ENCODE peak calls at places on chromosome 19, in five cellular contexts. L is colonic mucosa, P is GM23338, G is glutamatergic neuron, H is AG04449. E is an unnamed sample.

GRCh38 chr19:17235618-17236413 is 9.8 kb downstream of the OCEL1 start:
- DNase-seq in L (peak; percentile 68), P (peak; percentile 78), G (peak; percentile 71), H (no peak), E (peak; percentile 80)

GRCh38 chr19:7394728-7395359 is 46.1 kb downstream of the ARHGEF18 start:
- DNase-seq in L (peak; percentile 93), P (peak; percentile 92), G (peak; percentile 94), H (peak; percentile 21), E (peak; percentile 88)

GRCh38 chr19:58128041-58128685 is 22.4 kb downstream of the ZNF329 start:
- DNase-seq in L (no peak), P (peak; percentile 42), G (no peak), H (no peak), E (no peak)

GRCh38 chr19:7349961-7350711 is 1.4 kb downstream of the ARHGEF18 start:
- DNase-seq in L (no peak), P (no peak), G (no peak), H (no peak), E (peak; percentile 64)

GRCh38 chr19:46090444-46090843 is 34.0 kb downstream of the IGFL3 start:
- DNase-seq in L (no peak), P (no peak), G (no peak), H (no peak), E (no peak)

GRCh38 chr19:14471436-14472187 is 3.5 kb downstream of the PTGER1 start:
- DNase-seq in L (no peak), P (no peak), G (no peak), H (no peak), E (no peak)

GRCh38 chr19:50777830-50778303 is 7.6 kb downstream of the GPR32 start:
- DNase-seq in L (no peak), P (peak; percentile 90), G (peak; percentile 64), H (no peak), E (no peak)

GRCh38 chr19:13262450-13262849 is 112.2 kb downstream of the IER2 start:
- DNase-seq in L (no peak), P (peak; percentile 59), G (no peak), H (no peak), E (no peak)

GRCh38 chr19:16001481-16002312 is 52.9 kb downstream of the OR10H4 start:
- DNase-seq in L (no peak), P (no peak), G (no peak), H (peak; percentile 50), E (peak; percentile 69)

GRCh38 chr19:39655613-39656012 is at the start of gene LGALS16:
- DNase-seq in L (no peak), P (no peak), G (no peak), H (no peak), E (no peak)
- TF ChIP-seq CTCF in L (no peak), P (no peak), G (no peak), H (no peak), E (no peak)

GRCh38 chr19:37370880-37371661 is at the start of gene ZNF527:
- DNase-seq in L (peak; percentile 98), P (peak; percentile 98), G (peak; percentile 99), H (peak; percentile 73), E (peak; percentile 98)
- TF ChIP-seq CTCF in L (no peak), P (no peak), G (no peak), H (no peak), E (no peak)

DNA sequence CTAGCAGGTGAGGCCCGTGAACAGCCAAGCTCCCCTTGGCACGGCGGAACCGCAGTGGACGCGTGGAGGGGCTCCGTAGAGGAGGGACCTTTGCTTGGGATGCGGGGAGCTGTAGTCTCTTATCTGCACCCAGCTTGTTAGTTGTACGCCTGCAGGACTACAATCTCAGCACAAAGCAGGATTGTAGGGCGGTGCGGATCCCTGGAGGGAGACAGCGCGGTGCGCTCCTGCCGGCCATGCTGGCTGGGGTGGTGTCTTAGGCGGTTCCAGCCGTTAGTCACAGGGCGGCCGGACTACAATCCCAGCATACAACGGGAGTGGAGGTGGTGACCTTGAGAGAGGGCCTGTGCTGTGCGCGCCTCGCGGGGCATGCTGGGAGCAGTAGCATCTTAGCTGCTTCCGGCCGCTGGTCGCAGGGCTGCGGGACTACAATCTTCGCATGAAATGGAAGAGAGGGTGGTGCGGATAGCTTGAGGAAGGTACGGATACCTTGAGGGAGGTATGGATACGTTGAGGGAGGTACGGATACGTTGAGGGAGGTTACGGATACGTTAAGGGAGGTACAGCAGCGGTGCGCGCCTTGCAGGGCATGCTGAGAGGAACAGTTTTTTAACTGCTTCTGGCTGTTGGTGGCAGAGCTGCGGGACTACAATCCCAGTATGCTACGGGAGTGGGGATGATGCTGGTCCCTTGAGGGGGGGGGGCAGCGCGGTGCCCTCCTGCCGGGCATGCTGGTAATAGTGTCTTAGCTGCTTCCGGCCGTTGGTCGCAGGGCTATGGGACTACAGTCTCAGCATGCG is 1419.1 kb downstream of the UQCRFS1 start:
- DNase-seq in L (peak; percentile 96), P (peak; percentile 97), G (peak; percentile 93), H (peak; percentile 58), E (peak; percentile 96)
- TF ChIP-seq CTCF in L (no peak), P (no peak), G (no peak), H (no peak), E (no peak)

DNA sequence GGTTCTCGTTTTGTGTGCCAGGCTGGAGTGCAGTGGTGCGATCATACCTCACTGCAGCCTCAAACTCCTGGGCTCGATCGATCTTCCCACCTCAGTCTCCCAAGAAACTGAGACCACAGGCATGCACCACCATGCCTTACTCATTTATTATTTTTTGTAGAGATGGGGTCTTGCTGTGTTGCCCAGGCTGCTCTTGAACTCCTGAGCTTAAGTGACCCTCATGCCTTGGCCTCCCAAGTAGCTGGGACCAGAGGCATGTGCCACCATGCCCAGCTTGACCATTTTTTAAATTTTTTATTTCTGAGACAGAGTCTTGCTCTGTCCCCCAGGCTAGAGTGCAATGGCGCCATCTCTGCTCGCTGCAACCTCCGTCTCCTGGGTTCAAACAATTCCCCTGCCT is 10.2 kb upstream of the GNA11 start:
- DNase-seq in L (no peak), P (no peak), G (no peak), H (no peak), E (no peak)
- TF ChIP-seq CTCF in L (no peak), P (no peak), G (no peak), H (no peak), E (no peak)

GRCh38 chr19:18776288-18776594 is 14.9 kb downstream of the COMP start:
- DNase-seq in L (no peak), P (no peak), G (no peak), H (no peak), E (no peak)
- TF ChIP-seq CTCF in L (no peak), P (peak; percentile 52), G (no peak), H (peak; percentile 66), E (no peak)

GRCh38 chr19:35977446-35978222 is 17.4 kb upstream of the SDHAF1 start:
- DNase-seq in L (no peak), P (peak; percentile 95), G (peak; percentile 64), H (no peak), E (peak; percentile 71)
- TF ChIP-seq CTCF in L (no peak), P (peak; percentile 88), G (peak; percentile 50), H (no peak), E (peak; percentile 60)

GRCh38 chr19:42555801-42556200 is 27.5 kb upstream of the CEACAM1 start:
- DNase-seq in L (no peak), P (no peak), G (no peak), H (no peak), E (no peak)
- TF ChIP-seq CTCF in L (no peak), P (no peak), G (no peak), H (no peak), E (no peak)

DNA sequence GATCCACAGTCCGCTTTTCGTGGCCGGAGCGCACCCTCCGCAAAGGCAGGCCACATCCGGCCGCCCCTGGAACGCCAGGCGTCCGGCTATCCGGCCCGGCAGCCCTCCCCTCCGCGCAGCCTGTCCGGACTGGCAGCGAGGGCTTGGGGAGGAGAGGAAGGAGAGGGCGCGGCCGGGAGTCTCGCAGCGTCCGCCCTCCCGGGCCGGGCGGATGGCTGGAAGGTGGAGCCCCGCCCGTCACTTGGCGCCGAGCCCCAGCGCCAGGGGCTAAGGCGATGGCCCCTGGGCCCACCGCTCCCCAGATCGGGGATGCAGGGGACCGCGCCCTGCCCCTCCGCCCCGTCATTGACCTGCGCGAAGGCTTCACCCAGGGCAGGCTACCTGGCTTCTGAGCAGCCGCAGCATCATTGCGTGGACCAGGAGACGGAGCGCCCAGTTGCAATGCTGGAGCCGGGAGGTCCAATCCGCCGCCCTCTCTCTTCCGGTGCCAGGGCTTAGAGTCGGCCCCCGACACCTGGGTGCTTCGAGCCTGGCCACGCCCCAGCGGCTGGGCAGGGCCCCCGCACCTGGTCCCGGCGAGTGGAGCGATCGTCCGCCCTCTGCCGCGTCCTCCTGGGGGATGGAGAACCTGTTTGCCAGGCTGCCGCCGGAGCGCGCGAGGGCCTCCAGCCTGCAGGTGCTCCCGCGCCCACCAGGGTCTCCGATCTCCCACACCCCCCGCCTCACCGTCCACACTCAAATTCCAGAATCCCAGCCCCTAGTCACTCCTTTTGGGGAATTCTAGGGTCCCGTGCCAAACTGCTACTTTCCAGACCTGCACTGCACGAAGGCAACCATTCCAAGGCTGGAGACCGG is at the start of gene FUT1:
- DNase-seq in L (peak; percentile 73), P (peak; percentile 98), G (peak; percentile 60), H (no peak), E (peak; percentile 61)
- TF ChIP-seq CTCF in L (no peak), P (no peak), G (peak; percentile 58), H (no peak), E (no peak)

GRCh38 chr19:37114001-37114400 is 35.8 kb downstream of the ZNF420 start:
- DNase-seq in L (no peak), P (peak; percentile 58), G (no peak), H (no peak), E (no peak)
- TF ChIP-seq CTCF in L (no peak), P (peak; percentile 65), G (peak; percentile 61), H (no peak), E (peak; percentile 25)

GRCh38 chr19:4868286-4868834 is 893 bp upstream of the PLIN3 start:
- DNase-seq in L (no peak), P (no peak), G (no peak), H (no peak), E (no peak)

GRCh38 chr19:4870025-4870700 is 2.7 kb upstream of the PLIN3 start:
- DNase-seq in L (peak; percentile 60), P (peak; percentile 37), G (no peak), H (peak; percentile 52), E (peak; percentile 61)

GRCh38 chr19:4871711-4872110 is 4.2 kb upstream of the PLIN3 start:
- DNase-seq in L (no peak), P (no peak), G (no peak), H (no peak), E (no peak)

GRCh38 chr19:4866595-4867424 is 657 bp downstream of the PLIN3 start:
- DNase-seq in L (peak; percentile 69), P (peak; percentile 79), G (peak; percentile 40), H (no peak), E (peak; percentile 75)

GRCh38 chr19:4867534-4868285 is at the start of gene PLIN3:
- DNase-seq in L (peak; percentile 98), P (peak; percentile 95), G (peak; percentile 91), H (peak; percentile 59), E (peak; percentile 97)
- TF ChIP-seq CTCF in L (no peak), P (no peak), G (peak; percentile 26), H (no peak), E (no peak)

E was measured in activated CD8-positive, alpha-beta T cell treated with anti-CD3 and anti-CD28 coated beads for 36 hours.